ENCODE peak calls at places on chromosome 14, in eight cellular contexts. One of them, this sample, is unnamed.

GRCh38 chr14:91303924-91304229 is 59.4 kb upstream of the GPR68 start:
- DNase-seq in endodermal cell: no peak
- DNase-seq in WTC11: no peak
- DNase-seq in lung: no peak
- DNase-seq in colonic mucosa: no peak
- DNase-seq in neural progenitor cell: no peak
- DNase-seq in Calu3: no peak
- DNase-seq in neural crest cell: no peak
- DNase-seq in this sample: no peak

GRCh38 chr14:90398315-90398811 is 1.5 kb downstream of the CALM1 start:
- DNase-seq in endodermal cell: peak
- DNase-seq in WTC11: peak
- DNase-seq in lung: peak
- DNase-seq in colonic mucosa: peak
- DNase-seq in neural progenitor cell: peak
- DNase-seq in Calu3: peak
- DNase-seq in neural crest cell: peak
- DNase-seq in this sample: peak

GRCh38 chr14:58133739-58134138 is 18.3 kb downstream of the ARMH4 start:
- DNase-seq in endodermal cell: no peak
- DNase-seq in WTC11: no peak
- DNase-seq in lung: no peak
- DNase-seq in colonic mucosa: no peak
- DNase-seq in neural progenitor cell: no peak
- DNase-seq in Calu3: no peak
- DNase-seq in neural crest cell: no peak
- DNase-seq in this sample: no peak

GRCh38 chr14:104687601-104688504 is 1.6 kb upstream of the INF2 start:
- DNase-seq in endodermal cell: peak
- DNase-seq in WTC11: peak
- DNase-seq in lung: peak
- DNase-seq in colonic mucosa: peak
- DNase-seq in neural progenitor cell: peak
- DNase-seq in Calu3: peak
- DNase-seq in neural crest cell: no peak
- DNase-seq in this sample: peak

GRCh38 chr14:23437142-23438129 is 2.0 kb upstream of the MYH7 start:
- DNase-seq in endodermal cell: peak
- DNase-seq in WTC11: no peak
- DNase-seq in lung: no peak
- DNase-seq in colonic mucosa: no peak
- DNase-seq in neural progenitor cell: no peak
- DNase-seq in Calu3: no peak
- DNase-seq in neural crest cell: no peak
- DNase-seq in this sample: no peak

GRCh38 chr14:63800651-63801385 is 52.0 kb upstream of the SYNE2 start:
- DNase-seq in endodermal cell: no peak
- DNase-seq in WTC11: no peak
- DNase-seq in lung: no peak
- DNase-seq in colonic mucosa: no peak
- DNase-seq in neural progenitor cell: no peak
- DNase-seq in Calu3: no peak
- DNase-seq in neural crest cell: no peak
- DNase-seq in this sample: no peak

GRCh38 chr14:76531821-76532318 is 155.9 kb downstream of the ESRRB start:
- DNase-seq in endodermal cell: no peak
- DNase-seq in WTC11: no peak
- DNase-seq in lung: no peak
- DNase-seq in colonic mucosa: no peak
- DNase-seq in neural progenitor cell: no peak
- DNase-seq in Calu3: no peak
- DNase-seq in neural crest cell: no peak
- DNase-seq in this sample: no peak

GRCh38 chr14:64700894-64701293 is 3.3 kb upstream of the PLEKHG3 start:
- DNase-seq in endodermal cell: peak
- DNase-seq in WTC11: no peak
- DNase-seq in lung: no peak
- DNase-seq in colonic mucosa: no peak
- DNase-seq in neural progenitor cell: no peak
- DNase-seq in Calu3: no peak
- DNase-seq in neural crest cell: no peak
- DNase-seq in this sample: no peak

GRCh38 chr14:63848890-63849289 is 3.9 kb upstream of the SYNE2 start:
- DNase-seq in endodermal cell: no peak
- DNase-seq in WTC11: no peak
- DNase-seq in lung: no peak
- DNase-seq in colonic mucosa: no peak
- DNase-seq in neural progenitor cell: no peak
- DNase-seq in Calu3: no peak
- DNase-seq in neural crest cell: no peak
- DNase-seq in this sample: no peak

GRCh38 chr14:56608682-56609081 is 29.1 kb downstream of the TMEM260 start:
- DNase-seq in endodermal cell: no peak
- DNase-seq in WTC11: no peak
- DNase-seq in lung: no peak
- DNase-seq in colonic mucosa: no peak
- DNase-seq in neural progenitor cell: no peak
- DNase-seq in Calu3: no peak
- DNase-seq in neural crest cell: no peak
- DNase-seq in this sample: no peak

GRCh38 chr14:65072937-65073336 is 29.4 kb downstream of the MAX start:
- DNase-seq in endodermal cell: no peak
- DNase-seq in WTC11: no peak
- DNase-seq in lung: no peak
- DNase-seq in colonic mucosa: no peak
- DNase-seq in neural progenitor cell: no peak
- DNase-seq in Calu3: no peak
- DNase-seq in neural crest cell: no peak
- DNase-seq in this sample: no peak

GRCh38 chr14:68666206-68666730 is 126.6 kb downstream of the ZFP36L1 start:
- DNase-seq in endodermal cell: no peak
- DNase-seq in WTC11: no peak
- DNase-seq in lung: no peak
- DNase-seq in colonic mucosa: no peak
- DNase-seq in neural progenitor cell: no peak
- DNase-seq in Calu3: no peak
- DNase-seq in neural crest cell: no peak
- DNase-seq in this sample: no peak

GRCh38 chr14:70827366-70828151 is 18.2 kb upstream of the MAP3K9 start:
- DNase-seq in endodermal cell: no peak
- DNase-seq in WTC11: no peak
- DNase-seq in lung: no peak
- DNase-seq in colonic mucosa: peak
- DNase-seq in neural progenitor cell: no peak
- DNase-seq in Calu3: no peak
- DNase-seq in neural crest cell: no peak
- DNase-seq in this sample: no peak

GRCh38 chr14:68687746-68688145 is 105.1 kb downstream of the ZFP36L1 start:
- DNase-seq in endodermal cell: no peak
- DNase-seq in WTC11: no peak
- DNase-seq in lung: no peak
- DNase-seq in colonic mucosa: no peak
- DNase-seq in neural progenitor cell: no peak
- DNase-seq in Calu3: peak
- DNase-seq in neural crest cell: no peak
- DNase-seq in this sample: no peak

GRCh38 chr14:103628221-103628683 is 759 bp upstream of the KLC1 start:
- DNase-seq in endodermal cell: peak
- DNase-seq in WTC11: peak
- DNase-seq in lung: peak
- DNase-seq in colonic mucosa: peak
- DNase-seq in neural progenitor cell: peak
- DNase-seq in Calu3: peak
- DNase-seq in neural crest cell: peak
- DNase-seq in this sample: peak

GRCh38 chr14:45531022-45531421 is 278.0 kb upstream of the MIS18BP1 start:
- DNase-seq in endodermal cell: no peak
- DNase-seq in WTC11: no peak
- DNase-seq in lung: no peak
- DNase-seq in colonic mucosa: no peak
- DNase-seq in neural progenitor cell: no peak
- DNase-seq in Calu3: no peak
- DNase-seq in neural crest cell: no peak
- DNase-seq in this sample: no peak

DNA sequence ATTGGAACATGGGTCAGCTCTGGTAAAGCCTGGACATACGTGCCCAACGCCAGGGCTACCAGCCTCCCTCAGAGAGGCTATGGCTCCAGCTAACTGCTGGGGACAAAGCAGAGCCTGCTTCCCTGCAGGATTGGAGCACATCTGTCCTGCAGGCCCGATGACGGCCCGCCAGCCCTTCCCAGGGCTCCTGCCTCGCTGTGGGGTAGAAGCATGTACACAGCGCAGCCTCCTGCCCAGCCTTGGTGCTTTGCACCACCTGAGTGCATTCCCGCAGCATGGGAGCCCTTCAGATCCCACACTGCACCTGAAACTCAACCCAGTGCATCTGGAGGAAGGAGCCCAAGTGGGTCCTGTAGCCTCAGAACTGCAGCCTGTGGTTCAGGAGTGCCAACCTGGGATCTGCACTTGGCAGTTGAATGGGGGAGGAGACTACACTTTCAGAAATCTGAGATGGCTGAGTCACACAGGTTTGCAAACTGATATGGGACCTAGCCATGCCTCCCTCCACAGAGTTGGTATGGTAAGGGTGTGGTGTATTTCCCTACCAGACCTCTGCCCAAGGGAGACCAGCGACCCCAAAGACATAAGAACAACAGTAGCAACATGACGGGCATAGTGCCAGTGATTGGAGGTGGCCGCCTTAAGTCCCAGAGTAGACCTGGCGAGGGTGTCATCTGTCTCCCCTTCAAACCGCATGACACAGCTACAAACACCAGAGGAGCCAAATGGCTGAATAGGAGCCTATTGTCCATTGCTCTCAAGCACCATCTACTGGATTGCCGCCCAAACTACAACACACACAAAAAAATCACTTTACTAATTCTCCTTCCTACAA is 273.9 kb upstream of the MIS18BP1 start:
- DNase-seq in endodermal cell: peak
- DNase-seq in WTC11: peak
- DNase-seq in lung: no peak
- DNase-seq in colonic mucosa: peak
- DNase-seq in neural progenitor cell: peak
- DNase-seq in Calu3: peak
- DNase-seq in neural crest cell: peak
- DNase-seq in this sample: peak
- TF ChIP-seq CTCF in endodermal cell: peak
- TF ChIP-seq CTCF in WTC11: peak
- TF ChIP-seq CTCF in lung: no peak
- TF ChIP-seq CTCF in colonic mucosa: peak
- TF ChIP-seq CTCF in neural progenitor cell: peak
- TF ChIP-seq CTCF in Calu3: no peak
- TF ChIP-seq CTCF in neural crest cell: peak
- TF ChIP-seq CTCF in this sample: peak

GRCh38 chr14:54724123-54724522 is 157.2 kb downstream of the SAMD4A start:
- DNase-seq in endodermal cell: no peak
- DNase-seq in WTC11: no peak
- DNase-seq in lung: no peak
- DNase-seq in colonic mucosa: no peak
- DNase-seq in neural progenitor cell: no peak
- DNase-seq in Calu3: no peak
- DNase-seq in neural crest cell: no peak
- DNase-seq in this sample: no peak

GRCh38 chr14:54725998-54726397 is 159.1 kb downstream of the SAMD4A start:
- DNase-seq in endodermal cell: no peak
- DNase-seq in WTC11: no peak
- DNase-seq in lung: no peak
- DNase-seq in colonic mucosa: no peak
- DNase-seq in neural progenitor cell: no peak
- DNase-seq in Calu3: no peak
- DNase-seq in neural crest cell: no peak
- DNase-seq in this sample: no peak

GRCh38 chr14:54719406-54719805 is 152.5 kb downstream of the SAMD4A start:
- DNase-seq in endodermal cell: no peak
- DNase-seq in WTC11: no peak
- DNase-seq in lung: no peak
- DNase-seq in colonic mucosa: no peak
- DNase-seq in neural progenitor cell: no peak
- DNase-seq in Calu3: no peak
- DNase-seq in neural crest cell: no peak
- DNase-seq in this sample: no peak

GRCh38 chr14:54724772-54725325 is 157.9 kb downstream of the SAMD4A start:
- DNase-seq in endodermal cell: no peak
- DNase-seq in WTC11: no peak
- DNase-seq in lung: no peak
- DNase-seq in colonic mucosa: no peak
- DNase-seq in neural progenitor cell: no peak
- DNase-seq in Calu3: no peak
- DNase-seq in neural crest cell: no peak
- DNase-seq in this sample: no peak

GRCh38 chr14:54722791-54723432 is 156.0 kb downstream of the SAMD4A start:
- DNase-seq in endodermal cell: no peak
- DNase-seq in WTC11: no peak
- DNase-seq in lung: no peak
- DNase-seq in colonic mucosa: no peak
- DNase-seq in neural progenitor cell: peak
- DNase-seq in Calu3: peak
- DNase-seq in neural crest cell: no peak
- DNase-seq in this sample: peak
- TF ChIP-seq CTCF in endodermal cell: peak
- TF ChIP-seq CTCF in WTC11: no peak
- TF ChIP-seq CTCF in lung: no peak
- TF ChIP-seq CTCF in colonic mucosa: no peak
- TF ChIP-seq CTCF in neural progenitor cell: peak
- TF ChIP-seq CTCF in Calu3: no peak
- TF ChIP-seq CTCF in neural crest cell: peak
- TF ChIP-seq CTCF in this sample: peak

DNA sequence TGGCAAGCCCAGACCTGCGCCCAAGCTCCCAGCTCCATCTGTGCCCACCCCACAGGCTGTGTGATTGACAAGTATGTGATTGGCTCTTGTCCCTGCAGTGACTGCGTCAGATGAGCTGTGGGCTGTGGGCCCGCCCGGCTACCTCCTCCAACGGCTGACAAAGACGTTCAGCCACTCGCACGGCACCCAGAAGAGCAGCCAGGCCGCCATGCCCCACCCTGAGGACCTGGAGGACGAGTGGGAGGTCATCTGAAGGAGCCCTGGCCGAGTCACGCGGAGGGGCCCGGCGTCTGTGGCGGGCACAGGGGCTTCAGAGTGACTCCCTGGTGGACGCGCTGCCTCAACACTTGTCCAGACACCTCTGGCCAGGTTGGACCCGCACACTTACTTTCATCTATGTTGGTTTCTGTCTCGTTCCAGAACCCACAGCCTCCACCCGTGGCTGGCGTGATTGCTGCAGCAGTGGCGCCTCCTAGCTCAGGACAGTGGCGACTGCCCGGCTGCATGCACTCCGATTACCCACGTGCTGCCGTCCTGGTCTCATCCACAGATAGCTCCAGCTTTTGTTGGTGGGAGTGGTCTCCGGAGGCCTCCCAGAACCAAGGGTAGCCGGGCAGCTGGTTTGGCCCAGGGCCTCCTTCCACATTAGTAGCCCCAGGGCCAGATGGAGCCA is 11.4 kb downstream of the ANKRD9 start:
- DNase-seq in endodermal cell: peak
- DNase-seq in WTC11: peak
- DNase-seq in lung: no peak
- DNase-seq in colonic mucosa: no peak
- DNase-seq in neural progenitor cell: peak
- DNase-seq in Calu3: no peak
- DNase-seq in neural crest cell: no peak
- DNase-seq in this sample: peak
- TF ChIP-seq CTCF in endodermal cell: peak
- TF ChIP-seq CTCF in WTC11: peak
- TF ChIP-seq CTCF in lung: no peak
- TF ChIP-seq CTCF in colonic mucosa: peak
- TF ChIP-seq CTCF in neural progenitor cell: peak
- TF ChIP-seq CTCF in Calu3: no peak
- TF ChIP-seq CTCF in neural crest cell: peak
- TF ChIP-seq CTCF in this sample: peak

GRCh38 chr14:97164014-97164413 is 366.8 kb downstream of the VRK1 start:
- DNase-seq in endodermal cell: no peak
- DNase-seq in WTC11: no peak
- DNase-seq in lung: no peak
- DNase-seq in colonic mucosa: no peak
- DNase-seq in neural progenitor cell: no peak
- DNase-seq in Calu3: no peak
- DNase-seq in neural crest cell: no peak
- DNase-seq in this sample: no peak
- TF ChIP-seq CTCF in endodermal cell: no peak
- TF ChIP-seq CTCF in WTC11: no peak
- TF ChIP-seq CTCF in lung: no peak
- TF ChIP-seq CTCF in colonic mucosa: no peak
- TF ChIP-seq CTCF in neural progenitor cell: no peak
- TF ChIP-seq CTCF in Calu3: no peak
- TF ChIP-seq CTCF in neural crest cell: no peak
- TF ChIP-seq CTCF in this sample: no peak

This sample was measured in BE2C.